ENCODE peak calls at places on chromosomes 13 and 19, in ten cellular contexts. Q is foreskin keratinocyte; Z is upper lobe of right lung; Y is pancreas; J is CD8-positive, alpha-beta T cell; L is IMR-90; A is RWPE2; M is heart right ventricle; T is heart left ventricle; B is gastrocnemius medialis. F is an unnamed sample.

GRCh38 chr13:95129004-95129403 is 172.2 kb downstream of the ABCC4 start:
- ATAC-seq in Q (no peak), Z (no peak), Y (no peak), J (no peak), L (no peak), A (no peak), M (no peak), T (no peak), B (no peak), F (no peak)

GRCh38 chr13:48573213-48573612 is 40.3 kb upstream of the RCBTB2 start:
- ATAC-seq in Q (no peak), Z (no peak), Y (no peak), J (no peak), L (no peak), A (no peak), M (peak), T (peak), B (no peak), F (no peak)

GRCh38 chr19:49624967-49625910 is 14.7 kb downstream of the RRAS start:
- ATAC-seq in Q (no peak), Z (peak), Y (no peak), J (no peak), L (peak), A (peak), M (no peak), T (no peak), B (no peak), F (no peak)

GRCh38 chr13:57137631-57138030 is 3.1 kb upstream of the PRR20A start:
- ATAC-seq in Q (no peak), Z (no peak), Y (no peak), J (no peak), L (no peak), A (no peak), M (no peak), T (no peak), B (no peak), F (no peak)

GRCh38 chr19:47512183-47512947 is 2.5 kb downstream of the NAPA start:
- ATAC-seq in Q (no peak), Z (no peak), Y (peak), J (no peak), L (no peak), A (no peak), M (no peak), T (no peak), B (no peak), F (no peak)

GRCh38 chr19:13275016-13275722 is 125.0 kb downstream of the IER2 start:
- ATAC-seq in Q (no peak), Z (no peak), Y (no peak), J (no peak), L (no peak), A (no peak), M (no peak), T (no peak), B (no peak), F (no peak)

GRCh38 chr13:79673310-79673992 is 192.5 kb downstream of the NDFIP2 start:
- ATAC-seq in Q (no peak), Z (peak), Y (no peak), J (no peak), L (no peak), A (no peak), M (peak), T (peak), B (peak), F (no peak)

GRCh38 chr13:41588899-41589298 is 131.5 kb downstream of the RGCC start:
- ATAC-seq in Q (peak), Z (no peak), Y (peak), J (no peak), L (peak), A (peak), M (no peak), T (no peak), B (no peak), F (no peak)

GRCh38 chr19:51681286-51681956 is 11.7 kb upstream of the SPACA6 start:
- ATAC-seq in Q (no peak), Z (peak), Y (no peak), J (no peak), L (peak), A (no peak), M (no peak), T (peak), B (no peak), F (peak)

GRCh38 chr13:22200469-22200868 is 529.6 kb downstream of the FGF9 start:
- ATAC-seq in Q (no peak), Z (no peak), Y (no peak), J (no peak), L (no peak), A (no peak), M (no peak), T (no peak), B (no peak), F (no peak)

GRCh38 chr13:96034662-96035061 is 18.5 kb downstream of the UGGT2 start:
- ATAC-seq in Q (no peak), Z (peak), Y (peak), J (no peak), L (no peak), A (no peak), M (no peak), T (peak), B (no peak), F (no peak)

GRCh38 chr13:74251778-74252519 is 117.7 kb upstream of the KLF12 start:
- ATAC-seq in Q (peak), Z (no peak), Y (no peak), J (no peak), L (no peak), A (peak), M (no peak), T (no peak), B (peak), F (no peak)

GRCh38 chr19:35444735-35445134 is 3.3 kb upstream of the FFAR2 start:
- ATAC-seq in Q (no peak), Z (no peak), Y (no peak), J (no peak), L (no peak), A (no peak), M (no peak), T (no peak), B (no peak), F (no peak)

GRCh38 chr19:52923782-52924593 is 760 bp upstream of the ZNF888 start:
- ATAC-seq in Q (peak), Z (peak), Y (peak), J (no peak), L (no peak), A (peak), M (peak), T (peak), B (peak), F (peak)

GRCh38 chr19:57141699-57142098 is 3.3 kb downstream of the ZIM3 start:
- ATAC-seq in Q (no peak), Z (no peak), Y (no peak), J (no peak), L (no peak), A (no peak), M (no peak), T (no peak), B (no peak), F (no peak)

GRCh38 chr19:50952890-50953289 is at the start of gene KLK5:
- ATAC-seq in Q (peak), Z (no peak), Y (no peak), J (no peak), L (no peak), A (peak), M (no peak), T (no peak), B (no peak), F (no peak)

GRCh38 chr13:54029226-54029625 is 1000.6 kb downstream of the OLFM4 start:
- ATAC-seq in Q (peak), Z (no peak), Y (peak), J (no peak), L (no peak), A (peak), M (no peak), T (no peak), B (no peak), F (no peak)

GRCh38 chr13:72062566-72062965 is 195.6 kb upstream of the DACH1 start:
- ATAC-seq in Q (no peak), Z (no peak), Y (no peak), J (no peak), L (no peak), A (peak), M (no peak), T (peak), B (no peak), F (no peak)

GRCh38 chr13:21240586-21240985 is 64.1 kb downstream of the MRPL57 start:
- ATAC-seq in Q (peak), Z (no peak), Y (peak), J (no peak), L (peak), A (peak), M (no peak), T (peak), B (no peak), F (peak)

GRCh38 chr19:29761575-29762225 is 46.6 kb upstream of the C19orf12 start:
- ATAC-seq in Q (no peak), Z (no peak), Y (no peak), J (no peak), L (no peak), A (no peak), M (no peak), T (no peak), B (no peak), F (no peak)

GRCh38 chr19:50564229-50565105 is 3.8 kb downstream of the LRRC4B start:
- ATAC-seq in Q (no peak), Z (no peak), Y (no peak), J (no peak), L (no peak), A (peak), M (no peak), T (no peak), B (no peak), F (no peak)

GRCh38 chr13:45943965-45944364 is 92.4 kb upstream of the SIAH3 start:
- ATAC-seq in Q (no peak), Z (no peak), Y (no peak), J (no peak), L (peak), A (no peak), M (no peak), T (no peak), B (no peak), F (no peak)

DNA sequence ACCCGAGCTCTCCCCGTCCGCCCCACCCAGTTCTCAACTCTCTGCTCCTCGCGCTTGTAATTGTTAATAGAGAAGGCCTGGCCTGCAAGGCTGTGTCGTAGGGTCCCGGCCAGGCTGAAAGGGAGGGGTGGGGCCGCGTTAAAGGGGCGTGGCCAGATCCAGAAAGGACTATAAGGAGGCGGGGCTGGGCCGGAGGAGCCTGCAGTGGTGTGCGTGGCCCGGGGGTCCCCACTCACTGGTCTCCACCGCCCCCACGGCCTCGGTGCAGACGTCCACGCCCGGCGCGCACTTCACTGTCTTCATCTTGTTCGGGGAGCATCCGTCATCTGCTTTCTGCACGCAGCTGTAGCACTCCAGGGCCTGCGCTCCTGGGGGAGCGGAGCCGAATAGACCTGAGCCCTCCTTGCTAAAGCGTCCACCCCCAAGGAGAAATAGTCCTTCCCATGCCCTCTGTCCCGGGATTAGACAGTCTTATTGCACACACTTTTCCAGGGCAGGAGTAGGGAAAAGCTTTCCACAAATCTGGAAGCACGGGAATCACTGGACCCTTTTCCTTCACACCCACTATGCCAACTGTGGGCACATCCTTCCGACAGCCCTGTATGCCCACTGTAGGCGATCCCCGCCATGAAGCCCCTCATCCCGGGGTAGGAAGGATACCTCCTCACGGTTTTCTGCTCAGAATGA is 1.2 kb downstream of the LYPD3 start:
- ATAC-seq in Q (peak), Z (peak), Y (peak), J (no peak), L (peak), A (peak), M (peak), T (peak), B (peak), F (peak)
- H3K27ac ChIP-seq in Q (peak), Z (peak), Y (peak), J (peak), L (peak), A (peak), M (peak), T (peak), B (peak), F (peak)

GRCh38 chr13:110432522-110432921 is 125.4 kb downstream of the COL4A2 start:
- ATAC-seq in Q (no peak), Z (no peak), Y (no peak), J (no peak), L (no peak), A (no peak), M (peak), T (no peak), B (no peak), F (no peak)

GRCh38 chr13:110431425-110431824 is 124.3 kb downstream of the COL4A2 start:
- ATAC-seq in Q (no peak), Z (no peak), Y (no peak), J (no peak), L (no peak), A (no peak), M (no peak), T (no peak), B (no peak), F (no peak)

GRCh38 chr13:110433014-110433413 is 125.9 kb downstream of the COL4A2 start:
- ATAC-seq in Q (no peak), Z (peak), Y (no peak), J (no peak), L (no peak), A (no peak), M (peak), T (peak), B (peak), F (peak)

GRCh38 chr13:110431851-110432294 is 124.8 kb downstream of the COL4A2 start:
- ATAC-seq in Q (no peak), Z (peak), Y (peak), J (no peak), L (no peak), A (no peak), M (peak), T (peak), B (peak), F (no peak)

DNA sequence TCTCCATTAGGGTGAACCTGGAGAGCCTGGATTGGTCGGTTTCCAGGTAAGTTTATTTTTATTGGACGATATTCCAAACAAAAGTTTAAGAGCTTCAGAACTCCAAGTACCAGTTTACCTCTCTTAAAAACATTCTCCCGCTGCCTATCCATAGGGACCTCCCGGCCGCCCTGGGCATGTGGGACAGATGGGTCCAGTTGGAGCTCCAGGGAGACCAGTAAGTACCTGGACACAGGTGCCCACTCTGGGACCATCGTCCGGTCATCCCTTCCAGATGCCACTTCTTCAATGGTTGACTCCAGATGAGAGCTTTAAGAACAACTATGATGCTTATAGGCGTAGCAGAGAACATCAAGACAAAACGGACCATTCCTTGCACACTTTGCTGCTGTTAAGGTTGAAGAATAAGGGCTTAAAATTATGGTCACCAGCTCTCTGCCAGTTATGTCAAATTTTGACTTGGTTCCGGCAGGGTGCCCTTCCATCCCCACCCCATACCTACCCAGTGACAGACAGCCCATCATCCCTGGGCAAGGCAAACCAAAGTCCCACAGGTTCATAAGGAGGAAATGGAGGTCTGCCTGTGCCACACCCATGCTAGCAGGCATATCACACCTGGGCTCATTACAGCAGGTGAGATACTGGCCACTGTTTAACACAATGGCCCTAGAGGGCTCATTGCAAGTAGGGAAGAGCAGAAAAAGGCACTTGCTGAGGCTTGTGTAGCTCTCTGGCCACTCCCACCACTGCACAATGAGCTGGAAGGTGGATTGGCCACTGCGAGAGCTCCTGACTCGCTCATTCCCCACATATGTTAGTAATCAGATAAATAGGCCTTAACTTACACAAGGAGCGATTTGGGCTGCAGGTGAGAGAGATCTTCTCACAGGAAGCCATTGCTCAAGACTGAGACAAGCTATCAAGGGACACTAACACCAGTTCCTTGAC is 123.6 kb downstream of the COL4A2 start:
- ATAC-seq in Q (peak), Z (no peak), Y (no peak), J (no peak), L (no peak), A (peak), M (no peak), T (no peak), B (no peak), F (no peak)
- H3K27ac ChIP-seq in Q (no peak), Z (no peak), Y (no peak), J (no peak), L (no peak), A (no peak), M (peak), T (peak), B (no peak), F (peak)

GRCh38 chr13:51025245-51025872 is 85.7 kb downstream of the C13orf42 start:
- ATAC-seq in Q (no peak), Z (no peak), Y (no peak), J (no peak), L (no peak), A (no peak), M (no peak), T (no peak), B (no peak), F (no peak)

GRCh38 chr13:51017516-51017915 is 93.6 kb downstream of the C13orf42 start:
- ATAC-seq in Q (no peak), Z (no peak), Y (no peak), J (no peak), L (no peak), A (no peak), M (no peak), T (no peak), B (no peak), F (no peak)

GRCh38 chr13:51019026-51019425 is 92.0 kb downstream of the C13orf42 start:
- ATAC-seq in Q (no peak), Z (no peak), Y (no peak), J (no peak), L (no peak), A (no peak), M (no peak), T (no peak), B (no peak), F (no peak)

GRCh38 chr13:51015973-51016372 is 95.1 kb downstream of the C13orf42 start:
- ATAC-seq in Q (no peak), Z (no peak), Y (no peak), J (no peak), L (no peak), A (no peak), M (no peak), T (no peak), B (no peak), F (no peak)

GRCh38 chr13:51020600-51020999 is 90.5 kb downstream of the C13orf42 start:
- ATAC-seq in Q (no peak), Z (no peak), Y (no peak), J (no peak), L (no peak), A (no peak), M (no peak), T (no peak), B (no peak), F (no peak)
- H3K27ac ChIP-seq in Q (no peak), Z (no peak), Y (no peak), J (no peak), L (no peak), A (no peak), M (no peak), T (no peak), B (no peak), F (no peak)

GRCh38 chr13:114044486-114044885 is 70.6 kb upstream of the C13orf46 start:
- ATAC-seq in Q (no peak), Z (no peak), Y (no peak), J (no peak), L (no peak), A (no peak), M (no peak), T (no peak), B (peak), F (peak)

GRCh38 chr13:114045113-114045735 is 71.3 kb upstream of the C13orf46 start:
- ATAC-seq in Q (no peak), Z (no peak), Y (no peak), J (no peak), L (no peak), A (no peak), M (no peak), T (no peak), B (no peak), F (no peak)

GRCh38 chr13:114041493-114041892 is 67.6 kb upstream of the C13orf46 start:
- ATAC-seq in Q (no peak), Z (no peak), Y (no peak), J (no peak), L (no peak), A (no peak), M (no peak), T (no peak), B (no peak), F (no peak)

GRCh38 chr13:114042066-114042815 is 68.4 kb upstream of the C13orf46 start:
- ATAC-seq in Q (no peak), Z (no peak), Y (no peak), J (no peak), L (no peak), A (peak), M (no peak), T (no peak), B (no peak), F (no peak)

GRCh38 chr13:114043421-114044053 is 69.7 kb upstream of the C13orf46 start:
- ATAC-seq in Q (no peak), Z (peak), Y (peak), J (peak), L (peak), A (peak), M (peak), T (peak), B (peak), F (peak)
- H3K27ac ChIP-seq in Q (no peak), Z (no peak), Y (no peak), J (no peak), L (peak), A (no peak), M (no peak), T (no peak), B (peak), F (no peak)

DNA sequence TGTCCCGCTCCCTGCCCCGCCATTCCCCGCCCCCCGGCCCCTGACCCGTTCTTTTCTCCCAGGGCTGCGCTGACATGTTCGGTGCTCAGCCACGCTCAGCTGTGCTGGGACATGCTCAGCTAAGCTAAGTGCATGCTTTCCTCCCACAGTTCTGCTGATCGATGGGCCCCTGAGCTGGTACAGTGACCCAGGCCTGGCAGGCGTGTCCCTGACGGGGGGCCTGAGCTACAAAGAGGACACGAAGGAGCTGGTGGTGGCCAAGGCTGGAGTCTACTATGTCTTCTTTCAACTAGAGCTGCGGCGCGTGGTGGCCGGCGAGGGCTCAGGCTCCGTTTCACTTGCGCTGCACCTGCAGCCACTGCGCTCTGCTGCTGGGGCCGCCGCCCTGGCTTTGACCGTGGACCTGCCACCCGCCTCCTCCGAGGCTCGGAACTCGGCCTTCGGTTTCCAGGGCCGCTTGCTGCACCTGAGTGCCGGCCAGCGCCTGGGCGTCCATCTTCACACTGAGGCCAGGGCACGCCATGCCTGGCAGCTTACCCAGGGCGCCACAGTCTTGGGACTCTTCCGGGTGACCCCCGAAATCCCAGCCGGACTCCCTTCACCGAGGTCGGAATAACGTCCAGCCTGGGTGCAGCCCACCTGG is 3.7 kb downstream of the TNFSF9 start:
- ATAC-seq in Q (no peak), Z (no peak), Y (no peak), J (no peak), L (no peak), A (no peak), M (no peak), T (no peak), B (no peak), F (no peak)
- H3K27ac ChIP-seq in Q (no peak), Z (no peak), Y (no peak), J (no peak), L (no peak), A (no peak), M (no peak), T (no peak), B (no peak), F (no peak)

DNA sequence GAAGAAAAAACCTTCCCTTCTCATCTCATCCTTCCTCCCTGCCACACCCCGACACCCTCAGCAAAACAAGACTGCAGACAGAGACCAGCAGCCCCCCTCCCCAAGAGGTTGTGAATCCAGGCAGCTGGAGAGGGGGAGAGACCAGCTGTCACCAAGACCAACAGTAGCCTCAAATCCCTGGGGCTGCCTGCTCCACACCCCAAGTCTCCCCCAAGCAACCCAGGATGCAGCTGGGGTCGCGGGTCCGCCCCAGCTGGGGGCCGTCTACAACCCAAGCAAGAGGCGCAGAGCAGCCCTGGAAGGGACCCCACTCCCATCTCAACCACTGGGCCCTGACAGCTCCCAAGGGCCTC is 7.1 kb downstream of the KLF16 start:
- ATAC-seq in Q (no peak), Z (no peak), Y (no peak), J (no peak), L (no peak), A (no peak), M (no peak), T (no peak), B (no peak), F (no peak)
- H3K27ac ChIP-seq in Q (no peak), Z (peak), Y (peak), J (peak), L (peak), A (peak), M (peak), T (peak), B (peak), F (peak)